ENCODE peak calls at places on chromosomes 12 and 14, in five cellular contexts. X, W, L, G and D are unnamed samples.

GRCh38 chr12:67661311-67662011 is 12.9 kb downstream of the DYRK2 start:
- DNase-seq in G (peak; percentile 80), X (no peak), W (no peak), L (no peak), D (no peak)

GRCh38 chr12:77435446-77436091 is 370.2 kb upstream of the E2F7 start:
- DNase-seq in W (no peak), L (no peak), G (no peak), X (no peak), D (no peak)

GRCh38 chr12:103050273-103050672 is 92.8 kb downstream of the ASCL1 start:
- DNase-seq in W (no peak), L (no peak), X (no peak), G (no peak), D (no peak)

GRCh38 chr12:56377310-56377988 is 14.8 kb upstream of the APOF start:
- DNase-seq in G (no peak), W (peak; percentile 48), X (no peak), L (no peak), D (no peak)

GRCh38 chr14:70660967-70661871 is 19.5 kb downstream of the TTC9 start:
- DNase-seq in X (no peak), W (no peak), L (no peak), G (no peak), D (no peak)

GRCh38 chr12:38123566-38124246 is 192.9 kb upstream of the ALG10B start:
- DNase-seq in W (no peak), G (no peak), X (no peak), L (no peak), D (no peak)

GRCh38 chr12:72246370-72246769 is 25.8 kb upstream of the TRHDE start:
- DNase-seq in X (no peak), L (no peak), W (no peak), G (peak; percentile 34), D (no peak)

GRCh38 chr14:93976477-93977057 is at the start of gene ASB2:
- DNase-seq in X (no peak), G (no peak), W (no peak), L (peak; percentile 41), D (no peak)

GRCh38 chr14:90522585-90523191 is 125.9 kb downstream of the CALM1 start:
- DNase-seq in L (peak; percentile 59), G (peak; percentile 45), W (no peak), X (peak; percentile 72), D (no peak)

GRCh38 chr14:34676516-34677211 is 37.7 kb downstream of the CFL2 start:
- DNase-seq in W (no peak), L (no peak), X (no peak), G (no peak), D (no peak)

GRCh38 chr14:33432407-33433023 is 493.8 kb downstream of the NPAS3 start:
- DNase-seq in L (no peak), W (peak; percentile 29), X (no peak), G (peak; percentile 22), D (peak; percentile 15)

GRCh38 chr12:116542345-116542950 is 16.7 kb upstream of the MAP1LC3B2 start:
- DNase-seq in G (no peak), X (no peak), L (no peak), W (no peak), D (no peak)

GRCh38 chr12:20213851-20214250 is 154.5 kb upstream of the PDE3A start:
- DNase-seq in L (no peak), W (no peak), X (no peak), G (no peak), D (no peak)

GRCh38 chr12:22626429-22626828 is 1.5 kb downstream of the ETNK1 start:
- DNase-seq in L (no peak), W (no peak), G (peak; percentile 44), X (no peak), D (no peak)

GRCh38 chr12:95107362-95107761 is 33.9 kb upstream of the NR2C1 start:
- DNase-seq in W (peak; percentile 34), G (no peak), L (no peak), X (no peak), D (no peak)

GRCh38 chr12:8913702-8914032 is 642 bp upstream of the PHC1 start:
- DNase-seq in W (no peak), G (peak; percentile 8), L (no peak), X (no peak), D (no peak)

GRCh38 chr14:33569844-33570716 is 380.8 kb downstream of the EGLN3 start:
- DNase-seq in G (peak; percentile 80), W (no peak), L (no peak), X (no peak), D (no peak)

GRCh38 chr14:105466491-105467248 is 8.0 kb upstream of the CRIP2 start:
- DNase-seq in G (no peak), W (no peak), L (no peak), X (no peak), D (no peak)
- H3K4me1 ChIP-seq in G (peaks cover 11% of the 10 kb centered on the region), W (peaks cover 21% of the 10 kb centered on the region), L (no peaks in the 10 kb centered on the region), X (peaks cover 33% of the 10 kb centered on the region), D (no peaks in the 10 kb centered on the region)

GRCh38 chr12:13097526-13097925 is 5.9 kb downstream of the GSG1 start:
- DNase-seq in L (no peak), G (no peak), X (no peak), W (no peak), D (no peak)
- H3K4me3 ChIP-seq in L (peak overlapping the region; percentile 43), G (peak overlapping the region; percentile 47), X (peak overlapping the region; percentile 24), W (no peak overlapping the region), D (no peak overlapping the region)

GRCh38 chr14:69363964-69364363 is 34.1 kb downstream of the ERH start:
- DNase-seq in L (no peak), G (no peak), X (no peak), W (no peak), D (no peak)

GRCh38 chr14:69366069-69366468 is 32.0 kb downstream of the ERH start:
- DNase-seq in X (no peak), L (no peak), W (no peak), G (no peak), D (no peak)

GRCh38 chr14:69360438-69361108 is 37.5 kb downstream of the ERH start:
- DNase-seq in X (no peak), G (no peak), W (no peak), L (no peak), D (no peak)

GRCh38 chr14:69366761-69367160 is 31.3 kb downstream of the ERH start:
- DNase-seq in W (no peak), X (no peak), L (no peak), G (no peak), D (no peak)

GRCh38 chr14:69363055-69363454 is 35.0 kb downstream of the ERH start:
- DNase-seq in X (no peak), L (peak; percentile 41), W (peak; percentile 14), G (no peak), D (no peak)
- TF ChIP-seq CTCF in X (peak; percentile 11), L (peak; percentile 61), W (no peak), G (peak; percentile 14), D (no peak)

DNA sequence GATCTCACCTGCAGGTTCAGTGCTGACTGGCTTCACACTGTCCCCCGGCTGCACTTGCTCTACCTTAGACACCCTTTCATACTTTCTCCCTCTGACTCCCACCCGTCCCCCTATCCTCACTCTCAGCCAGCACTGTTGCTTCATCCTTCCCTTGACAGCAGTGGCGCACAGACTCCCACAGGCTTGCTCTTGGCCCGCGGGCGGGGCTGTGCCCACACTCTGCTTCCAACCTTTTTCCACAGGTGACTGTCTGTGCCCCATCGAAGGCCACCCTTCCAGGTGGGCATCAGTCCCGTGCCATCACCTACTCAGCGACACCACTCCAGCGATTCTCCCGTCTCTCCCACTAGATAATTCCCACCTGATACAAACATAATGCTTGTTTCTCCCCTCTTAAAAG is 1.0 kb upstream of the RPS6KL1 start:
- DNase-seq in W (no peak), G (no peak), L (no peak), X (no peak), D (no peak)
- H3K4me1 ChIP-seq in W (no peaks in the 10 kb centered on the region), G (peaks cover 8% of the 10 kb centered on the region), L (no peaks in the 10 kb centered on the region), X (no peaks in the 10 kb centered on the region), D (no peaks in the 10 kb centered on the region)

GRCh38 chr14:68939424-68939892 is 39.6 kb downstream of the ACTN1 start:
- DNase-seq in W (no peak), L (no peak), X (no peak), G (no peak), D (no peak)

GRCh38 chr14:68936476-68936875 is 42.6 kb downstream of the ACTN1 start:
- DNase-seq in W (no peak), X (no peak), L (no peak), G (no peak), D (peak; percentile 60)

GRCh38 chr14:68938515-68939423 is 40.3 kb downstream of the ACTN1 start:
- DNase-seq in L (no peak), G (no peak), W (peak; percentile 90), X (no peak), D (peak; percentile 74)

GRCh38 chr14:68936980-68937379 is 42.1 kb downstream of the ACTN1 start:
- DNase-seq in W (no peak), X (no peak), G (no peak), L (no peak), D (no peak)

GRCh38 chr14:68937790-68938514 is 41.1 kb downstream of the ACTN1 start:
- DNase-seq in X (peak; percentile 74), L (peak; percentile 58), W (peak; percentile 89), G (no peak), D (peak; percentile 86)
- H3K4me3 ChIP-seq in X (no peak overlapping the region), L (peak overlapping the region; percentile 10), W (peak overlapping the region; percentile 33), G (no peak overlapping the region), D (peak overlapping the region; percentile 25)

DNA sequence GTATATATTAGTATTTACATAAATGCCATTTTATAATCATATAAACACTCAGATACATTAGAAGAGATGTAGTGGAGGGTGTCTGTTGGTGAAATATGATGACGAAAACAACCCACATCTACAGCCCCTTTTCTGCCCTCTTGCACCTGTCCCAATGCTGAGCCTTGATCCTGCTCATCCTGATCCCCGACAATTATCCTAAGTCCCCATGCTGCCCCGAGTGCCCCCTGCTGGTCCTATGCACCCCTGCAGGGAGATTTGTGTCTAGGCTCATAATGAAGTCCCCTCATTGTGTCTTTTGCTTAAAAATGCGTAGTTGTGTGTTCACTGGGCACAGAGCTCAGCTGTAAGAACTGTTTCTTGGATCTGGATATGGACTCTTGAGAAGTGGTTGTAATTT is 554.5 kb downstream of the TMEM121 start:
- DNase-seq in G (no peak), L (no peak), W (no peak), X (no peak), D (no peak)
- TF ChIP-seq CTCF in G (no peak), L (no peak), W (no peak), X (no peak), D (no peak)